ENCODE peak calls at places on chromosome 13, in nine cellular contexts. U, X, C, L, I, K, Q, V and J are unnamed samples.

GRCh38 chr13:113952151-113952982 is 21.5 kb downstream of the C13orf46 start:
- DNase-seq in U (no peak), X (no peak), C (no peak), L (no peak), I (no peak), K (no peak), Q (no peak), V (no peak), J (no peak)

GRCh38 chr13:73230714-73231113 is 171.9 kb downstream of the KLF5 start:
- DNase-seq in U (no peak), X (no peak), C (no peak), L (no peak), I (no peak), K (no peak), Q (no peak), V (no peak), J (no peak)

GRCh38 chr13:95779522-95779921 is 102.6 kb downstream of the DNAJC3 start:
- DNase-seq in U (no peak), X (no peak), C (no peak), L (no peak), I (no peak), K (no peak), Q (no peak), V (peak), J (no peak)

GRCh38 chr13:99640260-99640659 is 139.0 kb downstream of the TM9SF2 start:
- DNase-seq in U (no peak), X (no peak), C (no peak), L (no peak), I (no peak), K (no peak), Q (no peak), V (no peak), J (no peak)

GRCh38 chr13:76316998-76317527 is 569.1 kb downstream of the KCTD12 start:
- DNase-seq in U (no peak), X (no peak), C (no peak), L (no peak), I (no peak), K (no peak), Q (no peak), V (no peak), J (no peak)

GRCh38 chr13:54150851-54151250 is 1122.2 kb downstream of the OLFM4 start:
- DNase-seq in U (no peak), X (peak), C (no peak), L (no peak), I (no peak), K (no peak), Q (peak), V (no peak), J (no peak)

GRCh38 chr13:83372786-83373185 is 509.5 kb downstream of the SLITRK1 start:
- DNase-seq in U (no peak), X (no peak), C (peak), L (no peak), I (no peak), K (no peak), Q (no peak), V (no peak), J (no peak)

GRCh38 chr13:114131581-114132418 is 623 bp downstream of the RASA3 start:
- DNase-seq in U (no peak), X (peak), C (peak), L (no peak), I (no peak), K (no peak), Q (peak), V (peak), J (no peak)

GRCh38 chr13:92390217-92390616 is 836.4 kb upstream of the GPC6 start:
- DNase-seq in U (no peak), X (no peak), C (no peak), L (no peak), I (peak), K (no peak), Q (no peak), V (no peak), J (peak)

GRCh38 chr13:113920606-113921306 is 53.1 kb downstream of the C13orf46 start:
- DNase-seq in U (no peak), X (no peak), C (no peak), L (no peak), I (no peak), K (no peak), Q (no peak), V (no peak), J (no peak)

GRCh38 chr13:66312312-66313087 is 917.6 kb downstream of the PCDH9 start:
- DNase-seq in U (peak), X (no peak), C (no peak), L (no peak), I (peak), K (no peak), Q (no peak), V (no peak), J (no peak)

GRCh38 chr13:48486362-48486761 is 46.5 kb downstream of the RCBTB2 start:
- DNase-seq in U (no peak), X (no peak), C (no peak), L (no peak), I (no peak), K (no peak), Q (no peak), V (no peak), J (no peak)

GRCh38 chr13:27026396-27026795 is 145.2 kb downstream of the USP12 start:
- DNase-seq in U (no peak), X (no peak), C (no peak), L (no peak), I (no peak), K (no peak), Q (no peak), V (no peak), J (no peak)
- TF ChIP-seq EZH2phosphoT487 in U (no peak), X (no peak), C (no peak), L (no peak), I (no peak), K (no peak), Q (no peak), V (no peak), J (no peak)

GRCh38 chr13:98429977-98430785 is 146.7 kb downstream of the STK24 start:
- DNase-seq in U (no peak), X (no peak), C (no peak), L (no peak), I (no peak), K (no peak), Q (no peak), V (no peak), J (no peak)
- H3K4me2 ChIP-seq in U (no peak), X (no peak), C (no peak), L (no peak), I (peak), K (no peak), Q (no peak), V (no peak), J (no peak)

GRCh38 chr13:70809588-70809987 is 701.3 kb upstream of the KLHL1 start:
- DNase-seq in U (no peak), X (peak), C (no peak), L (no peak), I (no peak), K (no peak), Q (no peak), V (no peak), J (no peak)
- TF ChIP-seq EZH2phosphoT487 in U (no peak), X (no peak), C (no peak), L (no peak), I (no peak), K (no peak), Q (no peak), V (no peak), J (no peak)

GRCh38 chr13:22773475-22773874 is 407.3 kb upstream of the SGCG start:
- DNase-seq in U (no peak), X (no peak), C (no peak), L (no peak), I (no peak), K (no peak), Q (no peak), V (no peak), J (no peak)

GRCh38 chr13:22765566-22765965 is 415.2 kb upstream of the SGCG start:
- DNase-seq in U (no peak), X (no peak), C (no peak), L (no peak), I (no peak), K (no peak), Q (no peak), V (no peak), J (no peak)

DNA sequence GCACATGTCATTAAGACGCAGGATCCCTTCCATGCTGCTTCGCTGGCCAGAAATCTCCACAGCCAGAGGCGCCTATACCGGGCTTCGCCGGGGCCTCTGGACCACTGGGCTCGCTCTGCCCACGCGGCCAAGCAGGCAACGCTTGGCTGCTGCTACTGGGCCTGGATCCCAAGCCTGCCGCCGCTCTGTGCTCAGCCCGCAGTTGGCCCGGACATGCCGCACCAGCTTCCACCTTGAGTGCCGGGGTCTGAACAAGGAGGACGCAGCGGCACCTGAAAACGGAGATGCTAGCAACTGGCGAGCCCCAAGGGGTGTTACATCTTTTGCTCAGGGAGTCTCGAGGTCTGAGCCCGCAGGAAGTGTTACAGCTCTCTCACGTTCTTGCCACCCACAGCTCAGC is 409.9 kb upstream of the SGCG start:
- DNase-seq in U (no peak), X (no peak), C (no peak), L (no peak), I (no peak), K (no peak), Q (no peak), V (no peak), J (no peak)
- H3K4me2 ChIP-seq in U (no peak), X (no peak), C (no peak), L (no peak), I (no peak), K (no peak), Q (no peak), V (no peak), J (no peak)

GRCh38 chr13:31328549-31329229 is 128.9 kb downstream of the B3GLCT start:
- DNase-seq in U (peak), X (no peak), C (peak), L (no peak), I (no peak), K (no peak), Q (no peak), V (no peak), J (no peak)
- TF ChIP-seq EZH2phosphoT487 in U (no peak), X (no peak), C (no peak), L (no peak), I (no peak), K (no peak), Q (no peak), V (no peak), J (no peak)

DNA sequence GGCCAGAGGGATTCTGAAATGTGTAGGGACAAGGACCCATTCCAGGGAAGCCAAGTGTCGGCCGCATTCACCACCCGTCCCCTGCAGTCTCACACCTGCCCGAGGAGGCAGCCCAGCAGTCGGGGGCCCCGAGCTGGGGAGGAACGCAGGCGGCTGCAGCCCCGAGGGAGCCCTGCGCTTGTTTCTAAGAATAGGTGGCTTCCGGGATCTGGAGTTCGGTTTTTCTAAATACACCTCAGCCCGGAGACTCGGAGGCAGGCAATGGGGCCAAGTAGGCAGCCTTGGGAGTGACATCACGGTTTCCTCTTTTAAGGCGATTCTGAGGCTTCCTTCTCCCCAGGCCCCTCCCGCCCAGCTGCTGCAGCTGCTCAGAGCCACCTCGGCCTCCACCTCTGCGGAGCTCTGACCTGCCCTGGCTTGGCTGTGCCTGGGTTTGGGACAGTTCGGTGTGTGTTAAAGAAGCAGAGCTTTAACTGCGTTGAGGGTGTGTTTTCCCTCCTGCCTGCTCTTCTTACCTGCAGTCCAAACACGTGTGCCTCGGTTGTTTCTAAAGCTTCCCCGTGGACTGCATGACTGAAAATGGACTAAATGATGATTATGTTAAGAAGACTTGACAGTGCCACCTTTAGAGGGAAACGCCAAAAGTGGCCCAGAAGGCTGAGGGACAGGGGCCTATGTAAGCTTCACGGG is 80.5 kb downstream of the COL4A2 start:
- DNase-seq in U (no peak), X (peak), C (no peak), L (no peak), I (peak), K (no peak), Q (peak), V (no peak), J (no peak)
- H3K4me2 ChIP-seq in U (no peak), X (peak), C (no peak), L (no peak), I (peak), K (no peak), Q (no peak), V (no peak), J (no peak)

GRCh38 chr13:23753523-23753922 is 135.7 kb downstream of the MIPEP start:
- DNase-seq in U (peak), X (peak), C (peak), L (no peak), I (peak), K (no peak), Q (no peak), V (no peak), J (no peak)
- TF ChIP-seq EZH2phosphoT487 in U (no peak), X (no peak), C (no peak), L (no peak), I (no peak), K (no peak), Q (no peak), V (no peak), J (no peak)

GRCh38 chr13:29438772-29439171 is 156.7 kb downstream of the SLC7A1 start:
- DNase-seq in U (no peak), X (no peak), C (peak), L (no peak), I (no peak), K (no peak), Q (no peak), V (no peak), J (no peak)

GRCh38 chr13:29435125-29435911 is 160.2 kb downstream of the SLC7A1 start:
- DNase-seq in U (peak), X (no peak), C (peak), L (no peak), I (peak), K (no peak), Q (no peak), V (peak), J (no peak)

GRCh38 chr13:29436721-29437250 is 158.7 kb downstream of the SLC7A1 start:
- DNase-seq in U (no peak), X (no peak), C (no peak), L (no peak), I (no peak), K (no peak), Q (no peak), V (no peak), J (no peak)

GRCh38 chr13:29434217-29434940 is 161.1 kb downstream of the SLC7A1 start:
- DNase-seq in U (no peak), X (no peak), C (no peak), L (no peak), I (no peak), K (peak), Q (no peak), V (peak), J (peak)

GRCh38 chr13:29436291-29436690 is 159.2 kb downstream of the SLC7A1 start:
- DNase-seq in U (peak), X (no peak), C (peak), L (no peak), I (no peak), K (no peak), Q (no peak), V (no peak), J (no peak)
- H3K4me2 ChIP-seq in U (no peak), X (no peak), C (peak), L (no peak), I (no peak), K (no peak), Q (no peak), V (peak), J (no peak)

DNA sequence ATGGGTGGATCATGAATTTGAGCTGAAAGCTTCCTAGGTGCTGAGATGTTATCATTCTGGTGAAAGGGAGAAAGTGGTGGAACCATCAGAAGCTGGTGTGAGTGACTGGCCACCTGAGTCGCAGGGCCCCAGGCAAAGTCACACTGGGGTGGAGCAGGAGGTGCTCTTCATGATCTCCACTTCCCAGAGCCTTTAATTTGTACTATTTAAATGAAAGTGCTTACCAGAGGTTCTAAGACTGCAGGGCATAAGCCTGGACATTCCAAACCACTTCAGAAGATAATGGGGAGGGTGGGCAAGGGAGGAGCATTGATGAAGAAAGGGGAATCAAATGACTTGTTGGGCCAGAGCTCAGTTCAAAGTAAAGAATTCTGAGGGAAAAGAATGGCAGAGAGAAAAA is 156.1 kb downstream of the RGCC start:
- DNase-seq in U (no peak), X (no peak), C (no peak), L (no peak), I (no peak), K (no peak), Q (peak), V (no peak), J (no peak)
- TF ChIP-seq EZH2phosphoT487 in U (no peak), X (no peak), C (no peak), L (no peak), I (no peak), K (no peak), Q (no peak), V (no peak), J (no peak)